ENCODE peak calls at places on chromosomes 16 and 17, in nine cellular contexts. D, K, X, Y, V, A, B, S and N are unnamed samples.

GRCh38 chr17:48194097-48194550 is 86.6 kb downstream of the SNX11 start:
- DNase-seq in D (no peak), K (no peak), X (no peak), Y (no peak), V (peak; percentile 41), A (no peak), B (no peak), S (no peak), N (peak; percentile 18)

GRCh38 chr17:55210292-55210691 is 54.5 kb upstream of the HLF start:
- DNase-seq in D (no peak), K (no peak), X (no peak), Y (no peak), V (no peak), A (no peak), B (no peak), S (no peak), N (no peak)

GRCh38 chr16:54287018-54287757 is 601 bp upstream of the IRX3 start:
- DNase-seq in D (no peak), K (no peak), X (no peak), Y (no peak), V (no peak), A (no peak), B (peak; percentile 25), S (no peak), N (no peak)

GRCh38 chr17:75350706-75351105 is 54.8 kb downstream of the GRB2 start:
- DNase-seq in D (no peak), K (no peak), X (no peak), Y (no peak), V (no peak), A (no peak), B (no peak), S (no peak), N (no peak)

GRCh38 chr17:1351967-1352366 is 48.1 kb downstream of the YWHAE start:
- DNase-seq in D (no peak), K (no peak), X (no peak), Y (no peak), V (no peak), A (no peak), B (no peak), S (no peak), N (no peak)

GRCh38 chr16:49859139-49859947 is 3.4 kb upstream of the ZNF423 start:
- DNase-seq in D (peak; percentile 53), K (no peak), X (no peak), Y (no peak), V (no peak), A (no peak), B (no peak), S (no peak), N (no peak)

GRCh38 chr17:36881323-36881722 is 56.0 kb upstream of the LHX1 start:
- DNase-seq in D (no peak), K (no peak), X (no peak), Y (no peak), V (no peak), A (no peak), B (no peak), S (no peak), N (no peak)

GRCh38 chr16:88732172-88732960 is 26.1 kb downstream of the CTU2 start:
- DNase-seq in D (no peak), K (no peak), X (no peak), Y (no peak), V (peak; percentile 86), A (no peak), B (no peak), S (no peak), N (no peak)

GRCh38 chr17:8227238-8227581 is 16.8 kb upstream of the AURKB start:
- DNase-seq in D (no peak), K (no peak), X (no peak), Y (no peak), V (no peak), A (no peak), B (no peak), S (no peak), N (no peak)

GRCh38 chr17:4180791-4181190 is 37.8 kb downstream of the CYB5D2 start:
- DNase-seq in D (no peak), K (no peak), X (no peak), Y (no peak), V (no peak), A (no peak), B (no peak), S (no peak), N (no peak)

GRCh38 chr17:28718317-28718672 is 627 bp upstream of the RAB34 start:
- DNase-seq in D (no peak), K (no peak), X (no peak), Y (no peak), V (no peak), A (no peak), B (no peak), S (no peak), N (no peak)

DNA sequence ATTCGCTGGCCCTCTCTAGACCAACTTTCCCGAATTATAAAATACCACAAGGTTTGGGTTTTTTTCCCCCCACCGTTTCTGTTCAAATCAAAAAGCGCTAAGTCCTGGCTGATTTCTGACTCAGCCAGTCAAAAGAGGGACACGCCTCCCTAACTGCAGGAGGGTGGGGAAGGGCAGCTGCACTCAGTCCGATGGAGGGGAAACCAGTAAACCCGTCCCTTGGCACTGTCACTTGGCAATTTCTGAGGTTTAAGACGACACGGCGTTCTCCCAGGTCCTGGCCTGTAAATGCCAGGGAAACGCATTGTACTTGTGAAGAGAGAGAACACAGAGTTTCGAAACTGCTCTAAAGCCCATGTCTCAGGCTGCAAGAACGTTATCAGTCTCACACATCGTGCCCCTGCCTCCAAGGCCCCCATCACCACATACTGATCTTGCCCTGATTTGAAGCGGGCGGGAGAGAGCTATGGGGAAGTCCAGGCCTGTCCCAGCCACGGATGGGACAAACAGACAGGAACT is 57.9 kb downstream of the ZFHX3 start:
- DNase-seq in D (peak; percentile 94), K (no peak), X (no peak), Y (peak; percentile 95), V (no peak), A (peak; percentile 74), B (peak; percentile 97), S (no peak), N (no peak)
- H3K4me1 ChIP-seq in D (peaks cover 2% of the 10 kb centered on the region), K (peaks cover 1% of the 10 kb centered on the region), X (peaks cover 12% of the 10 kb centered on the region), Y (peaks cover 59% of the 10 kb centered on the region), V (peaks cover 55% of the 10 kb centered on the region), A (peaks cover 70% of the 10 kb centered on the region), B (peaks cover 65% of the 10 kb centered on the region), S (no peaks in the 10 kb centered on the region), N (no peaks in the 10 kb centered on the region)

DNA sequence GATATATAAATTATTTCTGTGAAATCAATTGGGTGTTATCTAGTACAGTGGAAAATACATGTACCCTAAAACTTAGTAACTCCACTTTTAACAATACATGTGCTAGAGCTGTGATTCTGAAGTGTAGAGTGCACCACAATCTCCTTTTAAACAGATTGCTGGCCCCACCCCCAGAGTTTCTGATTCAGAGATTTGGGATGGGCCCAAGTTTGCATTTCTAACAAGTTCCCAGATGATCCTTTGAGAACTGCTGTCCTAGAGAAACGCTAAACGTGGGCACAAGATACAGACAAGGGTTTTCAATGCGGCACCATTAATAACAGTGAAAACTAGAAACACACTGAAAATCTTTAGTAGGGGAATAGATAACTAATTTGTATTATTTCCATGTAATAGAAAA is 49.2 kb downstream of the NXPH3 start:
- DNase-seq in D (peak; percentile 29), K (no peak), X (no peak), Y (no peak), V (no peak), A (no peak), B (no peak), S (no peak), N (no peak)
- H3K4me1 ChIP-seq in D (no peaks in the 10 kb centered on the region), K (no peaks in the 10 kb centered on the region), X (peaks cover 31% of the 10 kb centered on the region), Y (peaks cover 52% of the 10 kb centered on the region), V (peaks cover 2% of the 10 kb centered on the region), A (peaks cover 78% of the 10 kb centered on the region), B (peaks cover 2% of the 10 kb centered on the region), S (no peaks in the 10 kb centered on the region), N (no peaks in the 10 kb centered on the region)

DNA sequence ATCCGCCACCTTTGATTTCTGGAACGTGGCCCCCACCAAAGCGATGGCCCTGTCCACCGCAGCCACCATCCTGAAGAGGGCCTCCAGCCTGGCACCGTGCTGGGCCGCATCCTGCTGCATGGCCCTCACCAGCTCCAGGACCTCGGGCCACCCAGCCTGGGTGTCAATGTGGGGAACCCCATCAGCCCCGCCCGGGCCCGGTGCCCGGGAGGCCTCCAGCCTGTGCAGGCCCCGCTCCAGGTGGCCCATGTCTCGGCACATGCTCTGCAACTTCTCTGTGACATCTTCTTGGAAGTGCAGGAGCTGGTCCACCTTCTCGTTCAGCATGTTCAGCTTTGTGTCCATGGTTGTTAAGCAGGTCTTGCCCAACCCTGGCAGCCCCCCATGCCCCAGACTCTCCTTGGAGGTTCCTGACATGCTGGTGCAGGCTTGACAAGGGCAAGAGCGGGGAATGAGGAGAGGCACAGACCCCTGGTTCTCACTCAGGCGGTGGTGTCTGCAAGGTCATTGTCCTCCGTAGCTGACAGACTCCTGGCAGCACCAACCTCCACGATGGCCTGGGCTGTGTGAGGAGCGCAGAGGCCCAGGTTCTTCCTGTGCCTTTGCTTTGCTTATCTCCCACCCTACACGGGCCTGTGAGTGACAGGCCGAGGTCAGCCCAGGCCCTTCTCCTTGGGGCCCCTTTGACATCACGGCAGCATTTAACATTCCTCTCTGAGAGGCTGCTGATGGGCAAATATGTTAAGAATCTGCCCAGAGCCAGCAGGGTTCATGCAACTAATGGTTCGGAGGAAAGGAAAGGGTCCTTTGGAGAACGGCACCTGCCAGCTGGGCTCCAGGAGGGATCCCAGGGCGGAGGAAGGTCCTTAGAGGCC is at the start of gene MYLK3:
- DNase-seq in D (no peak), K (peak; percentile 25), X (peak; percentile 72), Y (no peak), V (no peak), A (no peak), B (no peak), S (no peak), N (no peak)
- H3K4me1 ChIP-seq in D (no peaks in the 10 kb centered on the region), K (peaks cover 2% of the 10 kb centered on the region), X (peaks cover 20% of the 10 kb centered on the region), Y (peaks cover 10% of the 10 kb centered on the region), V (no peaks in the 10 kb centered on the region), A (no peaks in the 10 kb centered on the region), B (no peaks in the 10 kb centered on the region), S (no peaks in the 10 kb centered on the region), N (no peaks in the 10 kb centered on the region)

GRCh38 chr16:81711609-81712329 is 67.3 kb upstream of the PLCG2 start:
- DNase-seq in D (no peak), K (no peak), X (peak; percentile 67), Y (no peak), V (peak; percentile 97), A (no peak), B (no peak), S (no peak), N (no peak)

GRCh38 chr16:81713295-81713772 is 65.8 kb upstream of the PLCG2 start:
- DNase-seq in D (no peak), K (no peak), X (peak; percentile 72), Y (no peak), V (peak; percentile 44), A (no peak), B (no peak), S (no peak), N (no peak)

GRCh38 chr16:81714593-81714992 is 64.5 kb upstream of the PLCG2 start:
- DNase-seq in D (no peak), K (no peak), X (peak; percentile 53), Y (no peak), V (no peak), A (no peak), B (no peak), S (no peak), N (no peak)

GRCh38 chr16:81713796-81714195 is 65.3 kb upstream of the PLCG2 start:
- DNase-seq in D (no peak), K (no peak), X (peak; percentile 66), Y (no peak), V (no peak), A (no peak), B (no peak), S (no peak), N (no peak)

DNA sequence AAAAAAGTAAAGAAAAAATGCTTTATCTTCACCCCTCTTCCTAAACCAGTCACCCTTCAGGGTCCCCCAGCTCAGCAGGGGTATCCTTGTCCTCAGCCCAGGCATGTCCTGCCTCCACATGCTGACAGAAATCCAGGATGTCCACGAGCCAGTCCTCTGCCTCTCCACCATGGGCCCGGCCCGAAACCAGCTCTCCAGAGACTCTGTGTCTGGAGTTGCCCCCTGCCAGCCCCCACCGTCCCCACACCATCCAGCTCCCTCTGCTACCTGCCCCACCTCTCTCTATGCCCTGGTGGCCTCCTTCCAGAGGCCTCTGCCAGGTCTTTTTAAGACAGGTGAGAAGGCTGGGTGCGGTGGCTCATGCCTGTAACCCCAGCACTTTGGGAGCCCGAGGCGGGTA is 66.4 kb upstream of the PLCG2 start:
- DNase-seq in D (no peak), K (no peak), X (peak; percentile 64), Y (no peak), V (peak; percentile 47), A (no peak), B (no peak), S (no peak), N (no peak)
- H3K4me1 ChIP-seq in D (no peaks in the 10 kb centered on the region), K (peaks cover 12% of the 10 kb centered on the region), X (peaks cover 20% of the 10 kb centered on the region), Y (no peaks in the 10 kb centered on the region), V (peaks cover 66% of the 10 kb centered on the region), A (no peaks in the 10 kb centered on the region), B (peaks cover 3% of the 10 kb centered on the region), S (peaks cover 6% of the 10 kb centered on the region), N (peaks cover 32% of the 10 kb centered on the region)